ENCODE peak calls at places on chromosomes 1 and 21, in nine cellular contexts. B, Z, N, G, R, E, T, P and A are unnamed samples.

GRCh38 chr1:33810571-33810970 is 53.3 kb upstream of the HMGB4 start:
- DNase-seq in B (no peak), Z (no peak), N (no peak), G (no peak), R (no peak), E (no peak), T (no peak), P (no peak), A (no peak)

GRCh38 chr1:90721210-90722194 is 4.4 kb upstream of the BARHL2 start:
- DNase-seq in B (no peak), Z (no peak), N (peak; percentile 71), G (peak; percentile 49), R (peak; percentile 53), E (peak; percentile 50), T (no peak), P (no peak), A (no peak)

GRCh38 chr1:94025383-94026340 is 95.3 kb downstream of the ABCA4 start:
- DNase-seq in B (no peak), Z (no peak), N (peak; percentile 38), G (peak; percentile 61), R (peak; percentile 77), E (peak; percentile 34), T (peak; percentile 20), P (no peak), A (no peak)

GRCh38 chr1:205504311-205505075 is at the start of gene CDK18:
- DNase-seq in B (peak; percentile 74), Z (peak; percentile 97), N (peak; percentile 45), G (peak; percentile 91), R (no peak), E (peak; percentile 96), T (peak; percentile 85), P (no peak), A (no peak)

GRCh38 chr1:6459850-6460265 is 6.1 kb downstream of the TNFRSF25 start:
- DNase-seq in B (no peak), Z (no peak), N (no peak), G (no peak), R (no peak), E (no peak), T (no peak), P (no peak), A (no peak)

GRCh38 chr1:116299248-116299647 is 73.8 kb upstream of the ATP1A1 start:
- DNase-seq in B (no peak), Z (no peak), N (no peak), G (no peak), R (no peak), E (no peak), T (no peak), P (no peak), A (no peak)

GRCh38 chr1:110879758-110880606 is 7.0 kb downstream of the CD53 start:
- DNase-seq in B (no peak), Z (no peak), N (no peak), G (no peak), R (no peak), E (no peak), T (no peak), P (no peak), A (no peak)

GRCh38 chr1:165376041-165376810 is 19.7 kb upstream of the LMX1A start:
- DNase-seq in B (peak; percentile 92), Z (peak; percentile 91), N (peak; percentile 56), G (peak; percentile 84), R (peak; percentile 72), E (peak; percentile 82), T (peak; percentile 44), P (no peak), A (peak; percentile 84)

GRCh38 chr1:24438423-24438901 is 22.9 kb downstream of the NIPAL3 start:
- DNase-seq in B (peak; percentile 83), Z (no peak), N (no peak), G (no peak), R (no peak), E (peak; percentile 77), T (no peak), P (no peak), A (no peak)

GRCh38 chr21:36422279-36423098 is 37.3 kb downstream of the CHAF1B start:
- DNase-seq in B (peak; percentile 62), Z (peak; percentile 80), N (peak; percentile 47), G (peak; percentile 64), R (peak; percentile 64), E (no peak), T (no peak), P (no peak), A (peak; percentile 3)

GRCh38 chr1:224340711-224341384 is 10.9 kb upstream of the NVL start:
- DNase-seq in B (no peak), Z (no peak), N (peak; percentile 27), G (no peak), R (peak; percentile 7), E (no peak), T (no peak), P (no peak), A (no peak)

GRCh38 chr1:155529929-155530328 is 32.7 kb downstream of the ASH1L start:
- DNase-seq in B (no peak), Z (no peak), N (no peak), G (no peak), R (no peak), E (no peak), T (no peak), P (no peak), A (no peak)

GRCh38 chr1:155981266-155982088 is 3.1 kb upstream of the ARHGEF2 start:
- DNase-seq in B (no peak), Z (no peak), N (no peak), G (peak; percentile 67), R (peak; percentile 80), E (no peak), T (no peak), P (no peak), A (peak; percentile 58)

GRCh38 chr1:210822897-210823296 is 311.1 kb downstream of the KCNH1 start:
- DNase-seq in B (no peak), Z (no peak), N (no peak), G (no peak), R (no peak), E (peak; percentile 29), T (no peak), P (no peak), A (no peak)